ENCODE peak calls at places on chromosomes 5 and 9, in six cellular contexts. S, N, I, Q, H and K are unnamed samples.

GRCh38 chr5:178547753-178548415 is 42.3 kb downstream of the COL23A1 start:
- DNase-seq in S (no peak), N (no peak), I (no peak), Q (no peak), H (no peak), K (no peak)

GRCh38 chr9:100505564-100506159 is 32.7 kb downstream of the TMEFF1 start:
- DNase-seq in S (no peak), N (no peak), I (peak; percentile 54), Q (peak; percentile 89), H (peak; percentile 58), K (no peak)

GRCh38 chr9:71361357-71361756 is 239.9 kb upstream of the TRPM3 start:
- DNase-seq in S (no peak), N (no peak), I (no peak), Q (no peak), H (no peak), K (no peak)

GRCh38 chr5:173300389-173301047 is 27.7 kb downstream of the STC2 start:
- DNase-seq in S (no peak), N (no peak), I (no peak), Q (no peak), H (no peak), K (no peak)

GRCh38 chr5:115069087-115069968 is 100.4 kb downstream of the TRIM36 start:
- DNase-seq in S (peak; percentile 29), N (peak; percentile 62), I (peak; percentile 50), Q (peak; percentile 7), H (peak; percentile 34), K (no peak)

GRCh38 chr5:110376281-110376916 is 350.1 kb downstream of the TMEM232 start:
- DNase-seq in S (no peak), N (no peak), I (no peak), Q (no peak), H (no peak), K (no peak)

GRCh38 chr9:2622361-2623045 is 916 bp downstream of the VLDLR start:
- DNase-seq in S (peak; percentile 31), N (no peak), I (peak; percentile 10), Q (no peak), H (no peak), K (no peak)

GRCh38 chr9:86795861-86796497 is 151.3 kb downstream of the GAS1 start:
- DNase-seq in S (no peak), N (no peak), I (no peak), Q (no peak), H (no peak), K (no peak)

GRCh38 chr5:176629853-176630680 is at the start of the genes EIF4E1B and SNCB:
- DNase-seq in S (peak; percentile 23), N (no peak), I (peak; percentile 28), Q (no peak), H (no peak), K (no peak)

GRCh38 chr9:81890104-81890503 is 38.1 kb upstream of the SPATA31D4 start:
- DNase-seq in S (no peak), N (no peak), I (no peak), Q (no peak), H (no peak), K (no peak)

GRCh38 chr9:121463026-121463827 is 36.4 kb downstream of the GGTA1 start:
- DNase-seq in S (no peak), N (no peak), I (peak; percentile 13), Q (peak; percentile 84), H (no peak), K (no peak)

GRCh38 chr5:176658817-176659216 is 11.5 kb downstream of the TSPAN17 start:
- DNase-seq in S (no peak), N (no peak), I (no peak), Q (peak; percentile 76), H (peak; percentile 41), K (no peak)

GRCh38 chr9:127875306-127875966 is 2.0 kb downstream of the AK1 start:
- DNase-seq in S (no peak), N (no peak), I (no peak), Q (no peak), H (no peak), K (no peak)

GRCh38 chr5:139215176-139215975 is 17.2 kb upstream of the SIL1 start:
- DNase-seq in S (no peak), N (no peak), I (no peak), Q (no peak), H (no peak), K (no peak)

GRCh38 chr5:128574041-128574440 is 36.0 kb upstream of the FBN2 start:
- DNase-seq in S (no peak), N (no peak), I (peak; percentile 66), Q (no peak), H (no peak), K (no peak)